ENCODE peak calls at places on chromosomes 4 and X, in eight cellular contexts. T is caudate nucleus; D is HCT116; S is naive thymus-derived CD4-positive, alpha-beta T cell; O is fibroblast of lung; Z is CD4-positive, CD25-positive, alpha-beta regulatory T cell; L is cardiac muscle cell; U is HepG2. M is an unnamed sample.

GRCh38 chrX:15447985-15448639 is 45.0 kb downstream of the PIR start:
- DNase-seq in U (no peak), L (peak), D (no peak), O (peak), T (no peak), S (no peak), Z (no peak), M (no peak)

GRCh38 chrX:69759921-69760625 is 144.2 kb downstream of the EDA start:
- DNase-seq in U (no peak), T (no peak), O (no peak), S (no peak), Z (no peak), L (no peak), D (no peak), M (no peak)

GRCh38 chr4:20391224-20391623 is 139.5 kb downstream of the SLIT2 start:
- DNase-seq in S (no peak), D (no peak), Z (no peak), O (peak), L (no peak), U (no peak), T (no peak), M (no peak)

GRCh38 chrX:2875798-2876399 is 47.2 kb downstream of the GYG2 start:
- DNase-seq in L (no peak), S (no peak), O (no peak), Z (no peak), U (peak), T (no peak), D (no peak), M (no peak)

GRCh38 chrX:101229155-101229554 is 9.6 kb downstream of the DRP2 start:
- DNase-seq in D (no peak), U (no peak), S (no peak), T (no peak), O (peak), L (no peak), Z (no peak), M (no peak)

GRCh38 chr4:63700569-63700968 is 708.7 kb downstream of the TECRL start:
- DNase-seq in Z (no peak), D (no peak), U (no peak), T (no peak), L (no peak), O (no peak), S (no peak), M (no peak)

GRCh38 chr4:67204441-67204840 is 340.9 kb downstream of the CENPC start:
- DNase-seq in O (peak), U (no peak), Z (no peak), L (no peak), T (no peak), S (no peak), D (no peak), M (no peak)

GRCh38 chr4:26410385-26411293 is 79.6 kb downstream of the CCKAR start:
- DNase-seq in O (peak), S (peak), T (no peak), U (peak), D (no peak), L (peak), Z (peak), M (no peak)

GRCh38 chr4:158624889-158625478 is 46.7 kb downstream of the C4orf46 start:
- DNase-seq in O (peak), S (peak), U (peak), D (peak), L (peak), Z (no peak), T (no peak), M (no peak)

GRCh38 chr4:155759372-155760252 is 791 bp downstream of the GUCY1B1 start:
- DNase-seq in S (peak), D (no peak), L (peak), U (no peak), O (peak), T (peak), Z (no peak), M (peak)

GRCh38 chr4:155761047-155761446 is 2.2 kb downstream of the GUCY1B1 start:
- DNase-seq in D (no peak), O (no peak), Z (no peak), S (no peak), T (no peak), L (no peak), U (no peak), M (no peak)

GRCh38 chr4:155762351-155762750 is 3.5 kb downstream of the GUCY1B1 start:
- DNase-seq in U (no peak), S (no peak), D (no peak), T (no peak), L (no peak), Z (no peak), O (peak), M (no peak)

GRCh38 chr4:155758500-155759371 is at the start of gene GUCY1B1:
- DNase-seq in S (peak), L (peak), Z (peak), O (peak), U (no peak), T (peak), D (no peak), M (peak)

GRCh38 chr4:155761916-155762315 is 3.1 kb downstream of the GUCY1B1 start:
- DNase-seq in L (no peak), S (no peak), T (no peak), Z (no peak), D (no peak), U (no peak), O (no peak), M (no peak)
- H3K27ac ChIP-seq in L (no peak), S (no peak), T (no peak), Z (no peak), D (no peak), U (no peak), O (no peak), M (no peak)

GRCh38 chrX:40647307-40648197 is at the start of gene CXorf38:
- DNase-seq in O (peak), T (peak), U (peak), Z (peak), S (peak), L (peak), D (peak), M (peak)

GRCh38 chrX:40644175-40644574 is 3.2 kb downstream of the CXorf38 start:
- DNase-seq in D (no peak), U (no peak), T (no peak), O (no peak), L (no peak), S (no peak), Z (no peak), M (no peak)

GRCh38 chrX:40646489-40647306 is 663 bp downstream of the CXorf38 start:
- DNase-seq in T (no peak), U (no peak), L (peak), O (peak), D (no peak), Z (peak), S (no peak), M (peak)

DNA sequence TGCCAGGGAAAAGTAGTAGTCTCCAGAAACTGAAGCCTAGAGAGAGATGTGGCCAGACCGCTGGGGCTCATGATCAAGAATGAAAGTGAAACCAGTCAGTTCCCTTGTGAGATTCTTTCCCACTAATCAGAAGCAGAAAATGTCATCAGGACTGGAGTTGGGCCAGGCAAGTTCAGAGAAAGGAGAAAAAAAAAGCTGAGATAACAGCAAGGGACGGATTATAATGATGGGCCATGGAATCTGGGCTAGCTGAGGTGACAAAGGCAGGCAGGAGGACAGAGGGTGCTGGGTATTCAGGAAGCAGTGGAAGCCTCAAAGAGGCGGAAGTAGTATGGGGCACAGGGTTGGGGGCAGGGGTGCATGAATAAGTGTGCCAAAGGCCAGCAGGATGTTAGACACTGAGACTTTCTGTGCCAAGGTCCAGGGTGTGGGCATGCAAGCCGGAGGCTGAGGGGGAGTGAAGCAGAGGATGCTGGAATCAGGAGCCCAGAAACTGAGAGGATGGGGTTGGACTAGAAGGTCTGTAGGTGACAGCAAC is 2.5 kb downstream of the CXorf38 start:
- DNase-seq in S (peak), Z (peak), L (no peak), O (peak), U (peak), D (no peak), T (no peak), M (peak)
- H3K27ac ChIP-seq in S (peak), Z (peak), L (no peak), O (peak), U (no peak), D (no peak), T (peak), M (no peak)

DNA sequence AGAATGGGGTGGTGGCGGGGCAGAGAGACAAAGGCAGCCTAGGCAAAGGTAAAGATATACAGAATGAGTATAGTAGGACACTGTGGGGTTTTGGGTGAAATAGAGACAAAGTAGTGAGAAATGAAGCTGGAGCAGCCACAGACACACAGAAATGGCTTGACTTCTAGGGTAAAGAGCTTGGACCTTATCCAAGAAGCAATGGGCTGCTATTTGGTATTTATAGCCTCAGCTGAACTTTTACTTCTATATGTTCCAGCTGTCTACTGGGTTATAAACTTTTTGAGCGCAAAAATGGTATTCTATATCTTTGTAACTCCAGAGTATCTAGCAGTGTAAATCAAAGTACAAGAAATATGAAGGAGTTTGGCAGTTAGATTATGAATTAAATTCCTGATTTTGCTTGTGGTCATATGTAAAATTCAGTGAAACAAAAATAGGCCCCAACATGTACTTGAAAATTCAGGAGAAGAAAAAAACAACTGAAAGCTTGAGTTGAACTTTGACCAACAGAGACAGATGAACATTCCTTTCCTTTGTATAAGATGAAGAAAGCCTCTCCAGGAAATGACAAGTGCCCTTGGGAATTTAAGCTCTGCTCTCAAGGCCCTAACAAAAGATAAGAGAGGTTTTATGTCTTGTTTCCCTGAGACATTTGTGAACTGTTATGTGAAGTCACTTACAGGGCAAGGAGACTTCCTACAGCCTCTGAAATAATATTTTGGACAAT is 354.1 kb downstream of the CHIC1 start:
- DNase-seq in U (no peak), D (peak), L (peak), S (no peak), Z (no peak), O (peak), T (no peak), M (no peak)
- H3K27ac ChIP-seq in U (no peak), D (no peak), L (peak), S (no peak), Z (no peak), O (peak), T (no peak), M (no peak)

GRCh38 chr4:101282076-101282844 is 65.1 kb downstream of the PPP3CA start:
- DNase-seq in D (no peak), U (no peak), S (peak), L (no peak), O (no peak), T (no peak), Z (no peak), M (no peak)
- H3K27ac ChIP-seq in D (no peak), U (no peak), S (no peak), L (no peak), O (no peak), T (no peak), Z (no peak), M (no peak)

GRCh38 chrX:48695925-48696300 is 621 bp upstream of the SUV39H1 start:
- DNase-seq in U (no peak), S (no peak), D (no peak), L (no peak), Z (no peak), O (no peak), T (no peak), M (no peak)
- H3K27ac ChIP-seq in U (peak), S (peak), D (no peak), L (peak), Z (peak), O (peak), T (peak), M (peak)

DNA sequence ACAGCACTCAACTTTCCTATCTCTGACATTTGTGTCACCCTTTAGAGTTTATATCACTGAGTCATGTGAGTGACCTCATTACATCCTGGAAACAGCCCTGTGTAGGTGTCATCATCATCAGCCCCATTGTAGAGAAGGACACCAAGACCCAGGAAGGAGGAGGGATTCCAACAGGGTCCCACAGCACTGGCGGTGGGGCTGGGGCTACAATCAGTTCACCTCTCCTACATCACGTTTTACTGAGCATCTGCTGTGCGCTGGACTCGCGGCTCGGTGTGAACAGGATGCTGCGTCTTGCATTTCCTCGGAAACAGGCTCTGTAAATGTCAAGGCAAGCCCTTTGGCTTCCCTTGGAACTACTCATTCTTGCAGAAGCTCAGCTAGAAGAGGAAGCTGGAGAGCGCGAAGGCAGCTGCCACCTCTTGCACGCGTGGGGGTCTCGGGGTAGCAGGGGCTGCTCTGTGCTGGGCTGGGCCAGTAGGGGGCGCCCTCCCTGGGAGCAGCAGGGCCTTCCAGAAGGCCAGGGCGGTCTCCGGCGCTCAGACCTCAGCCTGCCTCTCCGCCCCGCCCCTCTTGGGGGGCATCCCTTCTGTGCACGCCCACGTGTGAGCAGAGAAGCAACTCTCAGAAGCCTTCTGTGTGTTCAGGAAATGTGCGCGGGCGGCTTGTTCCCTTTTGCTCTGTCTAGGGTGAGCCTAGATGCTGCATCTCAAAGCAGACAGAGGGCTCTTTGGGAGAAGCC is 29.0 kb downstream of the REELD1 start:
- DNase-seq in T (peak), L (no peak), Z (peak), S (peak), D (no peak), U (no peak), O (peak), M (peak)
- H3K27ac ChIP-seq in T (no peak), L (no peak), Z (no peak), S (no peak), D (no peak), U (no peak), O (no peak), M (peak)

GRCh38 chr4:107363137-107363536 is 327.0 kb upstream of the DKK2 start:
- DNase-seq in O (no peak), T (no peak), L (no peak), U (no peak), Z (no peak), D (no peak), S (no peak), M (no peak)

GRCh38 chr4:107366016-107366415 is 329.9 kb upstream of the DKK2 start:
- DNase-seq in O (peak), Z (no peak), S (no peak), L (no peak), U (no peak), D (no peak), T (no peak), M (no peak)

GRCh38 chr4:107366900-107367299 is 330.8 kb upstream of the DKK2 start:
- DNase-seq in U (no peak), S (no peak), L (no peak), O (no peak), D (no peak), T (no peak), Z (no peak), M (no peak)
- H3K27ac ChIP-seq in U (no peak), S (no peak), L (no peak), O (no peak), D (no peak), T (no peak), Z (no peak), M (no peak)

DNA sequence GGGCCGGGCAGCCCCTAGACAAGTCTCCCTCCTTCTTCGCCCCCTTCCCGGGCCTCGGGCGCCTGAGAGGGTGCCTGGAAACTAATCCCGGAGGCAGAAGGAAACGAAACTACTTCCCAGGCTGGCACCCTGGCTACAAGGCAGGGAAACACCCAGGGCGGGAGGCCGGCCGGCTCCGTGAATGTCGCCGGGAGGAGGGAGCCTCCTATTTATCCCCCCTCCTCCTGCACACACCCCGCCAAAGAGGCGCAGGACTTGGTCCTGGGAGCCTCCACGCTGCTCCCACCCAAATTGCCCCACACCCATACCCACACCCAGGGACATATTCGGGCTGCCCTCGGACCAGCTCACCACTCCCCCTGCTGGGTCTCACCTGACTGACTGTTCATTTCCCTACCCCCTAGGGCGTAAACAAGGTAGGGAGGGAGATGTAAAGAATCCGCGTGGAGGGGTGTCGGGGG is at the start of gene BTC:
- DNase-seq in O (peak), U (peak), Z (no peak), L (peak), D (peak), S (no peak), T (no peak), M (peak)
- H3K27ac ChIP-seq in O (no peak), U (no peak), Z (no peak), L (no peak), D (peak), S (no peak), T (no peak), M (peak)

M was measured in pancreas.